ENCODE peak calls at places on chromosome 14, in eight cellular contexts. B is H9, S is left ventricle myocardium inferior, Z is Panc1, G is body of pancreas, F is HFFc6, A is D721Med, N is omental fat pad. D is an unnamed sample.

GRCh38 chr14:43901950-43902349 is 605.1 kb downstream of the FSCB start:
- DNase-seq in B (no peak), S (no peak), Z (no peak), G (no peak), F (no peak), A (no peak), N (no peak), D (no peak)

GRCh38 chr14:91749857-91750256 is 18.0 kb upstream of the CATSPERB start:
- DNase-seq in B (no peak), S (no peak), Z (no peak), G (no peak), F (no peak), A (no peak), N (no peak), D (no peak)

GRCh38 chr14:68886109-68886434 is 93.0 kb downstream of the ACTN1 start:
- DNase-seq in B (no peak), S (no peak), Z (no peak), G (no peak), F (no peak), A (no peak), N (no peak), D (no peak)

GRCh38 chr14:60506985-60507829 is 1.7 kb upstream of the SIX6 start:
- DNase-seq in B (peak), S (no peak), Z (no peak), G (no peak), F (no peak), A (no peak), N (no peak), D (no peak)

GRCh38 chr14:50560929-50561280 is 960 bp downstream of the ATL1 start:
- DNase-seq in B (peak), S (peak), Z (no peak), G (peak), F (no peak), A (no peak), N (peak), D (peak)

GRCh38 chr14:40762685-40763084 is 844.0 kb upstream of the LRFN5 start:
- DNase-seq in B (no peak), S (no peak), Z (no peak), G (no peak), F (no peak), A (no peak), N (no peak), D (no peak)

GRCh38 chr14:49106721-49107689 is 479.2 kb downstream of the RPS29 start:
- DNase-seq in B (no peak), S (no peak), Z (no peak), G (no peak), F (no peak), A (no peak), N (no peak), D (no peak)

GRCh38 chr14:79248771-79249170 is 962.5 kb downstream of the DIO2 start:
- DNase-seq in B (no peak), S (no peak), Z (no peak), G (no peak), F (no peak), A (no peak), N (no peak), D (no peak)

GRCh38 chr14:21987937-21988336 is 314.3 kb upstream of the OR4E1 start:
- DNase-seq in B (no peak), S (no peak), Z (no peak), G (no peak), F (no peak), A (no peak), N (no peak), D (no peak)

GRCh38 chr14:71006200-71006563 is 98.9 kb downstream of the PCNX1 start:
- DNase-seq in B (no peak), S (no peak), Z (no peak), G (no peak), F (peak), A (no peak), N (no peak), D (no peak)

GRCh38 chr14:57736391-57736790 is 129.5 kb downstream of the SLC35F4 start:
- DNase-seq in B (no peak), S (no peak), Z (no peak), G (no peak), F (no peak), A (no peak), N (no peak), D (no peak)

GRCh38 chr14:24231263-24232120 is 675 bp downstream of the NEDD8 start:
- DNase-seq in B (no peak), S (no peak), Z (no peak), G (no peak), F (no peak), A (peak), N (no peak), D (no peak)

GRCh38 chr14:70735043-70735442 is 74.3 kb downstream of the MAP3K9 start:
- DNase-seq in B (no peak), S (no peak), Z (no peak), G (no peak), F (no peak), A (no peak), N (no peak), D (no peak)

GRCh38 chr14:32230181-32230580 is 27.1 kb upstream of the RNU6-8 start:
- DNase-seq in B (no peak), S (no peak), Z (no peak), G (no peak), F (peak), A (no peak), N (no peak), D (no peak)
- TF ChIP-seq CTCF in B (no peak), S (no peak), Z (no peak), G (no peak), F (no peak), A (no peak), N (no peak), D (no peak)

GRCh38 chr14:100059433-100059781 is 5.8 kb upstream of the EVL start:
- DNase-seq in B (no peak), S (no peak), Z (no peak), G (no peak), F (no peak), A (no peak), N (no peak), D (no peak)

GRCh38 chr14:100056431-100056830 is 8.8 kb upstream of the EVL start:
- DNase-seq in B (no peak), S (no peak), Z (no peak), G (no peak), F (no peak), A (no peak), N (no peak), D (no peak)

GRCh38 chr14:100054553-100055075 is 10.6 kb upstream of the EVL start:
- DNase-seq in B (no peak), S (no peak), Z (no peak), G (no peak), F (no peak), A (no peak), N (no peak), D (no peak)

GRCh38 chr14:100058777-100059432 is 6.3 kb upstream of the EVL start:
- DNase-seq in B (no peak), S (no peak), Z (no peak), G (no peak), F (no peak), A (no peak), N (no peak), D (no peak)

GRCh38 chr14:100056964-100057817 is 8.0 kb upstream of the EVL start:
- DNase-seq in B (no peak), S (no peak), Z (no peak), G (no peak), F (peak), A (no peak), N (no peak), D (no peak)
- TF ChIP-seq CTCF in B (peak), S (peak), Z (peak), G (peak), F (peak), A (no peak), N (no peak), D (peak)

DNA sequence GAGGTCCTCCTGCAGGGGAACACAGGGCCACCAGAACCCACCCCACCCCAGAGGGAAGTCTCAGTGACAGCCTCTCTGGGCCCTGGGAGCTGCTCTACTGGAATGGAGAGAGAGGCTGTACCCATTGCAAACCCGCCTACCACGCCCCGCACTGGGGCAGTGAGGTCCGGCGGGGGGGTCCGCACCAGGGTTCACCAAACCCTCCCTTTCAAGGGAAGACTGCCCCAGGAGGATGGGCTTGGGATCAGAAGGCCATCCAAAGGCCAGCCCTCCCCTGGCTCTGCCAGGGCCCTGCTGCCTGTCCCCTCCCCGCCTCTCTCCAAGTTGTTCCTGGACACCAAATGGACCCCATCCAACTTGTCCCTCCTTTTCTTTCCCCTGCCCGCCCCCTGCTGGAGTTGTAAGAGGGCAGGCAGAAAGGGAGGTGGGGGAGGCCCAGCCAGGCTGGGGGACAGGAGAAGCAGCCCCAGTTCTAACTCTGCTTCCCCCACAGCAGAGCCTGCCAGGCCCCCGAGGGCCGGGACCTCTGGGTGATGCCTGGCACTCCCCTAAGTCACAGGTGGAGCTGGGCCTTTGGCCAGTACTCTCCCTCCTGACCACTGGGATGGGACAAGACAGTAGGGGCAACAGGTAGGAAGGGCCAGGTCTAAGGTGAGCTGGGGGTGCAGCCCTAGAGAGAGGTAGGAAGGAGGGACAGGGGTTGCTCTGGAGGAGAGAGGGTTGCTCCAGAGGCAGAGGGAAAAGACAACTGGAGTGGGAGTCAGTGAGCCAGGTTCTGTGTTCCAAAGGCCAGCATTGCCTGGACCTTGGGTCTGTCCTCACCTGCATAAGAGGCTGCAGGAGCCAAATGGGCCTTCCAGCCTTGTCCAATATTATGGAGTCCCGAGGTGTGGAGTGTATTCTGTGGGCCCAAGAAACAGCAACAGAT is 3.2 kb upstream of the DIO3 start:
- DNase-seq in B (no peak), S (no peak), Z (no peak), G (peak), F (no peak), A (no peak), N (no peak), D (no peak)
- TF ChIP-seq CTCF in B (peak), S (no peak), Z (no peak), G (peak), F (peak), A (no peak), N (no peak), D (no peak)

DNA sequence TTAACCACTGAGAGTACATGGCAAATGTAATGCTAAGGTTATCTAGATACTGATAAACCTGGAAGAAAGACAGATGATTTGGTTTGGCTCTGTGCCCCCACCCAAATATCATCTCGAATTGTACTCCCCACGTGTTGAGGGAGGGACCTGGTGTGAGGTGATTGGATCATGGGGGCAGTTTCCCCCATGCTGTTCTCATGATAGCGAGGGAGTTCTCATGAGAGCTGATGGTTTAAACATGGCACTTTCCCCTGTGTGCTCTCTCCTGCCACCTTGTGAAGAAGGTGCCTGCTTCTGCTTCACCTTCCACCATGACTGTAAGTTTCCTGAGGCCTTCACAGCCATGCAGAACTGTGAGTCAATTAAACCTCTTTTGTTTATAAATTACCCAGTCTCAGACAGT is 14.2 kb downstream of the NOXRED1 start:
- DNase-seq in B (peak), S (no peak), Z (no peak), G (no peak), F (no peak), A (no peak), N (no peak), D (no peak)
- TF ChIP-seq CTCF in B (peak), S (peak), Z (peak), G (no peak), F (peak), A (peak), N (no peak), D (peak)

GRCh38 chr14:106564058-106564643 is 1037.8 kb downstream of the TMEM121 start:
- DNase-seq in B (no peak), S (no peak), Z (peak), G (peak), F (no peak), A (no peak), N (no peak), D (no peak)
- TF ChIP-seq CTCF in B (peak), S (no peak), Z (peak), G (peak), F (peak), A (peak), N (no peak), D (no peak)

GRCh38 chr14:73758392-73759182 is 44.4 kb upstream of the PNMA1 start:
- DNase-seq in B (peak), S (peak), Z (no peak), G (peak), F (peak), A (peak), N (no peak), D (no peak)

GRCh38 chr14:73759183-73759713 is 45.1 kb upstream of the PNMA1 start:
- DNase-seq in B (no peak), S (peak), Z (no peak), G (peak), F (no peak), A (no peak), N (no peak), D (no peak)

GRCh38 chr14:73761621-73762355 is 47.6 kb upstream of the PNMA1 start:
- DNase-seq in B (no peak), S (no peak), Z (no peak), G (no peak), F (no peak), A (no peak), N (no peak), D (no peak)

GRCh38 chr14:73760598-73761586 is 46.7 kb upstream of the PNMA1 start:
- DNase-seq in B (no peak), S (no peak), Z (no peak), G (no peak), F (no peak), A (no peak), N (no peak), D (no peak)

GRCh38 chr14:73759714-73760597 is 45.8 kb upstream of the PNMA1 start:
- DNase-seq in B (peak), S (peak), Z (peak), G (peak), F (peak), A (peak), N (peak), D (peak)
- TF ChIP-seq CTCF in B (no peak), S (peak), Z (no peak), G (peak), F (peak), A (no peak), N (peak), D (no peak)

GRCh38 chr14:90499121-90499520 is 102.3 kb downstream of the CALM1 start:
- DNase-seq in B (no peak), S (no peak), Z (no peak), G (no peak), F (no peak), A (no peak), N (no peak), D (no peak)
- TF ChIP-seq CTCF in B (no peak), S (no peak), Z (no peak), G (no peak), F (no peak), A (no peak), N (no peak), D (no peak)

DNA sequence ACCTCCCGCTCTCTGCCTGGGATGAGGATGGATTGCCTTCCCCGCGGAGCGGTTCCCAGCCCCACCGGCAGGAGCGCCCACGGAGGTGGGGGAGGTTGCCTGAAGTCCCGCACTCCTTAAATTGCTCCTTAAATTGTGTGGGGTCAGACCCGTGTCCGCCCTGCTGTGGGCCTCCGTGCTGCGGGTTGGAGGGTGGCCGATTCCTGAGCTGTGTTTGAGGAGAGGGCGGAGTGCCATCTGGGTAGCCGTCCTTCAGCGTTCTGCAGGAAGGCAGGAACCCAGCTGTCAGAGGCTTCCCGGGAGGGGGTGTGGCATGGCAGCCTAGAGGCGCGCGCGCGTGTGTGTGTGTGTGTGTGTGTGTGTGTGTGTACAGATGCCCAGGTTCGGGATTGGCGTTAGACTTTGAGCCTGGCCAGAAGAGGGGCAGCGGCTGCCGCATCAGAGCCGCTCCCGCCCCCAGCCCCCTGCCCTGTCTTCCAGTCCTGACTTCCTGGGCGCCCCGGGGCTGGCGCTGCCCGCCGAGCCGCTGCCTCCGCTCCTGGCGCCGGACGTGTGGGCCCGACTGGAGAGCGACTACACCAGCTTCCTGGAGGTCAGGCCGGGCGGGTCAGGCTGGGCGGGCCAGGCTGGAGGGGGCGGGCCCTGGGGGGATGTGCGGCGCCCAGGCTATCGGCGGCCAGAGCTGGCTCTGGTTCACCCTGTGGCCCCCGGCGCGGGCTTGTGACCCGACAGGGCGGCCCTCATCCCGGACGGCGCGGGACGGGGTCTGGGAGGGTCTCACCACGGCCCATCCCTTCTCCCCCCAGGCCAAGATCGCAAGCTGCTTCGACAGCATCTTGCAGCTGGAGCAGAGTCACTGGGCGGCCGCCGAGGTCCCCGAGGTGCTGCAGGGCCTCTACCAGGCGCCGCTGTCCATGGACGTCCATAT is 9.2 kb downstream of the EXOC3L4 start:
- DNase-seq in B (peak), S (peak), Z (no peak), G (peak), F (peak), A (no peak), N (no peak), D (no peak)
- TF ChIP-seq CTCF in B (peak), S (peak), Z (no peak), G (peak), F (peak), A (no peak), N (no peak), D (no peak)

D was measured in osteocyte.